ENCODE peak calls at places on chromosomes 6 and 20, in four cellular contexts. M, R, Y and G are unnamed samples.

GRCh38 chr6:142481466-142481865 is 179.7 kb downstream of the ADGRG6 start:
- DNase-seq in M (no peak), R (no peak), Y (no peak), G (no peak)

GRCh38 chr20:62362991-62363919 is 3.9 kb downstream of the LAMA5 start:
- DNase-seq in M (no peak), R (no peak), Y (no peak), G (no peak)

GRCh38 chr6:67881706-67882065 is 753.4 kb upstream of the ADGRB3 start:
- DNase-seq in M (no peak), R (no peak), Y (no peak), G (no peak)

GRCh38 chr6:80523029-80523428 is 416.6 kb downstream of the BCKDHB start:
- DNase-seq in M (peak), R (no peak), Y (no peak), G (no peak)

GRCh38 chr6:1739680-1740079 is 130.0 kb downstream of the FOXC1 start:
- DNase-seq in M (no peak), R (no peak), Y (no peak), G (no peak)

GRCh38 chr6:150079604-150080003 is 10.7 kb upstream of the ULBP3 start:
- DNase-seq in M (no peak), R (no peak), Y (no peak), G (no peak)

GRCh38 chr20:46004813-46005505 is 3.7 kb upstream of the MMP9 start:
- DNase-seq in M (peak), R (no peak), Y (peak), G (no peak)

GRCh38 chr6:31940256-31940664 is 5.6 kb upstream of the CFB start:
- DNase-seq in M (no peak), R (no peak), Y (no peak), G (no peak)

GRCh38 chr6:108969776-108970175 is 121.6 kb downstream of the ARMC2 start:
- DNase-seq in M (peak), R (no peak), Y (no peak), G (no peak)

GRCh38 chr6:90021701-90022100 is 127.4 kb downstream of the GJA10 start:
- DNase-seq in M (no peak), R (no peak), Y (no peak), G (no peak)

GRCh38 chr6:138372711-138373463 is 4.8 kb upstream of the SMIM28 start:
- DNase-seq in M (peak), R (no peak), Y (no peak), G (no peak)

GRCh38 chr6:138370631-138371451 is 6.9 kb upstream of the SMIM28 start:
- DNase-seq in M (no peak), R (no peak), Y (no peak), G (no peak)

GRCh38 chr6:138371720-138372119 is 6.0 kb upstream of the SMIM28 start:
- DNase-seq in M (peak), R (no peak), Y (no peak), G (no peak)

GRCh38 chr6:138374230-138374629 is 3.5 kb upstream of the SMIM28 start:
- DNase-seq in M (no peak), R (no peak), Y (no peak), G (no peak)

GRCh38 chr6:138371452-138371711 is 6.3 kb upstream of the SMIM28 start:
- DNase-seq in M (no peak), R (no peak), Y (no peak), G (no peak)
- TF ChIP-seq CTCF in M (no peak), R (no peak), Y (no peak), G (no peak)

DNA sequence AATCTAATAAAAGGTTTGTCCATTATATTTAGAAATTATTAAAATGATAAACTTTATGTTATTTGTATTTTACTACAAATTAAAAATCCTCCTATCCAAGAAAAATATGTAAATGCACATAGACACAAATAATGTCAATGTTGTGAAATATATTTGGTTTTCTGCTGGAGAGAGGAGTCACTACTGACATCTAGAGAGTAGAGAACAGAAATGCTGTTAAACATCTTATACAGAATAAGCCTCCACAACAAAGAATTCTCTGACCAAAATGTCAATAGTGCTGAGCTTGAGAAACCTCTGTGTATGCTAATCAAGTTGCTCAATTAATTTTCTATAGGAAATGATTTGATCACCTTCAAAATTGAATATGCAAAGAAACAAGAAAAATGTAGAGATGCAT is 12.4 kb downstream of the HTR1B start:
- DNase-seq in M (peak), R (no peak), Y (no peak), G (no peak)
- TF ChIP-seq CTCF in M (peak), R (peak), Y (no peak), G (no peak)

GRCh38 chr6:98539669-98540207 is 294.6 kb upstream of the POU3F2 start:
- DNase-seq in M (no peak), R (no peak), Y (no peak), G (no peak)
- TF ChIP-seq CTCF in M (no peak), R (no peak), Y (no peak), G (no peak)

DNA sequence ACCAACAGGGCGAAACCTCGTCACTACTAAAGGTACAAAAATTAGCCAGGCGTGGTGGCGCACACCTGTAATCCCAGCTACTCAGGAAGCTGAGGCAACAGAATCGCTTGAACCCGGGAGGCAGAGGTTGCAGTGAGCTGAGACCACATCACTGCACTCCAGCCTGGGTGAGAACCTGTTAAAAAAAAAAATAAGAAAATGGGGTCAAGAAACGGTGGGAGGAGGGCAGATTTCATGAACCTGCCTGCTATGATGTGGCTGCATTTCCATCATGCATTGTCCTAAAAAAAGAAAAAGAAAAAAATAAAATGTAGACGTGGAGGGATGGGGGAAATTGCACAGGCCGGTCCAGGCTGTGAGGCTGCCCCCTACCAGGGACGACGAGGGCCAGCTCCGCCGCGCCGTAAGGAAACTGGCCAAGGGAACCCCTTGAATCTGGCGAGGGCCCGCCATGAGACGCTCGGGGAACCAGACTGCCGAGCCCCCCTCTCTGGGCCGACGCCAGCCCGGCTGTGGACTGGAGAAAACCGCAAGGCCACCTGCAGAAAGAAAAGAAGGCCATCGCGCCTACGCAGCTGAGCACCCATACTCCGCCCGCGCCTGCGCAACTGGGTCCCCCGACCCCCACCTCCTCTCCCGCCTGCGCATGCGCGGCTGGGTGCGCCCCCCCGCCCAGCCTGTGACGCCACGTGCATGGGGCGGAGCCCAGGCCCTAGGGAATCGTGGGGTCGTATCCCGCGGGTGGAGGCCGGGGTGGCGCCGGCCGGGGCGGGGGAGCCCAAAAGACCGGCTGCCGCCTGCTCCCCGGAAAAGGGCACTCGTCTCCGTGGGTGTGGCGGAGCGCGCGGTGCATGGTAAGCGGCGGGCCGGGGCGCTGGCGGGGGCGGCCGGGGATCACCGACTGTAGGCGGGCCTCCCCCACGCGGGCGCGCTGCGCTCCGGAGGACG is at the start of gene ENTPD6:
- DNase-seq in M (peak), R (peak), Y (peak), G (peak)
- TF ChIP-seq CTCF in M (peak), R (peak), Y (peak), G (no peak)

GRCh38 chr20:63376283-63377250 is 15.4 kb upstream of the CHRNA4 start:
- DNase-seq in M (no peak), R (no peak), Y (no peak), G (no peak)

GRCh38 chr20:63379296-63379695 is 18.1 kb upstream of the CHRNA4 start:
- DNase-seq in M (no peak), R (no peak), Y (no peak), G (no peak)

GRCh38 chr20:63378626-63379025 is 17.5 kb upstream of the CHRNA4 start:
- DNase-seq in M (no peak), R (no peak), Y (no peak), G (no peak)

GRCh38 chr20:63378115-63378429 is 16.9 kb upstream of the CHRNA4 start:
- DNase-seq in M (no peak), R (no peak), Y (no peak), G (no peak)

GRCh38 chr20:63377256-63378114 is 16.3 kb upstream of the CHRNA4 start:
- DNase-seq in M (no peak), R (no peak), Y (no peak), G (no peak)
- TF ChIP-seq CTCF in M (no peak), R (no peak), Y (no peak), G (no peak)

GRCh38 chr6:152356659-152357058 is 280.5 kb downstream of the SYNE1 start:
- DNase-seq in M (peak), R (no peak), Y (no peak), G (no peak)
- TF ChIP-seq CTCF in M (peak), R (no peak), Y (peak), G (no peak)